ENCODE peak calls at places on chromosomes 3 and 15, in four cellular contexts. One of them, this sample, is unnamed.

GRCh38 chr3:53776494-53777101 is 69.6 kb downstream of the CHDH start:
- DNase-seq in GM12878: no peak
- DNase-seq in HepG2: no peak
- DNase-seq in K562: no peak
- DNase-seq in this sample: no peak

GRCh38 chr3:181725830-181726229 is 14.1 kb downstream of the SOX2 start:
- DNase-seq in GM12878: no peak
- DNase-seq in HepG2: no peak
- DNase-seq in K562: no peak
- DNase-seq in this sample: no peak

GRCh38 chr3:167740961-167741587 is 5.6 kb downstream of the SERPINI1 start:
- DNase-seq in K562: no peak
- DNase-seq in GM12878: no peak
- DNase-seq in HepG2: peak
- DNase-seq in this sample: peak

GRCh38 chr3:138935864-138936762 is 10.8 kb downstream of the FOXL2 start:
- DNase-seq in K562: peak
- DNase-seq in HepG2: peak
- DNase-seq in GM12878: no peak
- DNase-seq in this sample: peak

GRCh38 chr15:41631880-41632279 is 28.3 kb upstream of the MGA start:
- DNase-seq in K562: no peak
- DNase-seq in HepG2: no peak
- DNase-seq in GM12878: no peak
- DNase-seq in this sample: no peak

GRCh38 chr3:167691366-167691765 is 37.6 kb upstream of the WDR49 start:
- DNase-seq in HepG2: no peak
- DNase-seq in GM12878: peak
- DNase-seq in K562: no peak
- DNase-seq in this sample: no peak

GRCh38 chr3:53464424-53464823 is 30.0 kb upstream of the CACNA1D start:
- DNase-seq in HepG2: peak
- DNase-seq in GM12878: no peak
- DNase-seq in K562: no peak
- DNase-seq in this sample: no peak

GRCh38 chr3:170465935-170466334 is 47.3 kb downstream of the CLDN11 start:
- DNase-seq in GM12878: no peak
- DNase-seq in HepG2: no peak
- DNase-seq in K562: no peak
- DNase-seq in this sample: no peak

GRCh38 chr3:79846148-79846933 is 78.5 kb upstream of the ROBO1 start:
- DNase-seq in GM12878: no peak
- DNase-seq in K562: peak
- DNase-seq in HepG2: peak
- DNase-seq in this sample: peak

GRCh38 chr3:171420667-171421066 is 39.5 kb downstream of the TNIK start:
- DNase-seq in HepG2: no peak
- DNase-seq in K562: no peak
- DNase-seq in GM12878: no peak
- DNase-seq in this sample: no peak

GRCh38 chr3:143443851-143444331 is 324.3 kb downstream of the CHST2 start:
- DNase-seq in HepG2: no peak
- DNase-seq in K562: peak
- DNase-seq in GM12878: no peak
- DNase-seq in this sample: no peak

GRCh38 chr3:13274874-13275332 is 145.2 kb downstream of the NUP210 start:
- DNase-seq in K562: no peak
- DNase-seq in GM12878: no peak
- DNase-seq in HepG2: no peak
- DNase-seq in this sample: no peak

GRCh38 chr3:138381950-138382715 is 33.8 kb downstream of the MRAS start:
- DNase-seq in HepG2: peak
- DNase-seq in K562: no peak
- DNase-seq in GM12878: no peak
- DNase-seq in this sample: no peak

GRCh38 chr3:136547293-136547692 is 204.9 kb downstream of the STAG1 start:
- DNase-seq in HepG2: no peak
- DNase-seq in K562: no peak
- DNase-seq in GM12878: peak
- DNase-seq in this sample: no peak

GRCh38 chr3:136543385-136543784 is 208.8 kb downstream of the STAG1 start:
- DNase-seq in GM12878: no peak
- DNase-seq in K562: no peak
- DNase-seq in HepG2: no peak
- DNase-seq in this sample: no peak

GRCh38 chr3:136545664-136546266 is 206.4 kb downstream of the STAG1 start:
- DNase-seq in GM12878: no peak
- DNase-seq in HepG2: no peak
- DNase-seq in K562: no peak
- DNase-seq in this sample: no peak

GRCh38 chr3:136546718-136547117 is 205.5 kb downstream of the STAG1 start:
- DNase-seq in HepG2: no peak
- DNase-seq in GM12878: no peak
- DNase-seq in K562: peak
- DNase-seq in this sample: peak

DNA sequence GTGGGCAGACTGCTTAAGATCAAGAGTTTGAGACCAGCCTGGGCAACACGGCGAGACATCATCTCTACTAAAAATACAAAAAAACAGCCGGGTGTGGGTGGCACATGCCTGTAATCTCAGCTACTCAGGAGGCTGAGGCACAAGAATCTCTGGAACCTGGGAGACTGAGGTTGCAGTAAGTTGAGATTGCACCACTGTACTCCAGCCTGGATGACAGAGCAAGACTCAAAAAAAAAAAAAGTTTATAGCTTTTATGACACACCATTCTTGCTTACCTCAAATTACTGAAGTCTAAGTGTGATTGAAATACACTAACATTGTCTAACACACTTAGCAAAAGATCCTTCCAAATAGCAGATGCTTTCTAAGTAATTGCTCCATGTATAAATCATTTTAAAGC is 207.6 kb downstream of the STAG1 start:
- DNase-seq in GM12878: no peak
- DNase-seq in K562: no peak
- DNase-seq in HepG2: no peak
- DNase-seq in this sample: no peak
- TF ChIP-seq FOXK2 in GM12878: no peak
- TF ChIP-seq FOXK2 in K562: no peak
- TF ChIP-seq FOXK2 in HepG2: no peak
- TF ChIP-seq FOXK2 in this sample: no peak

DNA sequence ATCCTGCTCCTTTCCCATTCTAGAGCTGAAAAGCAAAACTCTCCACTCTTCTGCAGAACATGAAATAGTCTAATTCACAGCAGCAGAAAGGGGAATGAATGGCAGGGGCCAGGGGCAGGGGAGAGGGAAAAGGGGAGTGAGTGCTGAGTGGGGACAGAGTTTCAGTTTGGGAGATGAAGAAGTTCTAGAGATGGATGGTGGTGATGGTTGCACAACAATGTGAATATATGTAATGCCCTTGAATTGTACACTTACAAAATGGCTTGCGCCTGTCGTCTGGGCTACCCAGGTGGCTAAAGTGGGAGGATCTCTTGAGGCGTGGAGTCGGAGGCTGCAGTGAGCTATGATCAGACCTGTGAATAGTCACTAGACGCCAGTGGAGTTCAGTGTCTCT is 78.5 kb upstream of the MEF2A start:
- DNase-seq in HepG2: no peak
- DNase-seq in GM12878: no peak
- DNase-seq in K562: no peak
- DNase-seq in this sample: no peak
- TF ChIP-seq FOXM1 in HepG2: no peak
- TF ChIP-seq FOXM1 in GM12878: no peak
- TF ChIP-seq FOXM1 in K562: no peak
- TF ChIP-seq FOXM1 in this sample: no peak

GRCh38 chr15:90895571-90896117 is 7.5 kb upstream of the MAN2A2 start:
- DNase-seq in GM12878: no peak
- DNase-seq in HepG2: no peak
- DNase-seq in K562: peak
- DNase-seq in this sample: peak
- TF ChIP-seq FOXK2 in GM12878: no peak
- TF ChIP-seq FOXK2 in HepG2: no peak
- TF ChIP-seq FOXK2 in K562: no peak
- TF ChIP-seq FOXK2 in this sample: no peak

DNA sequence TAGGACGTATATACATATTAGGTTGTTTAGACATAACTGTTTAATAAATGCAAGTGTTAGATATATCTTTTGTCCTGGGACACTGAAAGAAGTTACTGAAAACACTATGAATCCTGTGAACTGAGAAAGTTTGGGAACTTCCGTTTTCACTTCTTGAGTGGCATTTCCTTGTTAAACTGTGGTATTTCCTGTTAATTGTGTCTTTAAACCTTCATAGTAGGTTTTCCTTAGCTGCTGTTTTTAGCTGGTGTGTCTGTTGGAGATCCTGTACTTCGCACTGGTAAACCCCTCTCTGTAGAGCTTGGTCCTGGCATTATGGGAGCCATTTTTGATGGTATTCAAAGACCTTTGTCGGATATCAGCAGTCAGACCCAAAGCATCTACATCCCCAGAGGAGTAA is 37.1 kb downstream of the ATP6V1A start:
- DNase-seq in K562: no peak
- DNase-seq in GM12878: no peak
- DNase-seq in HepG2: no peak
- DNase-seq in this sample: no peak
- TF ChIP-seq FOXM1 in K562: no peak
- TF ChIP-seq FOXM1 in GM12878: no peak
- TF ChIP-seq FOXM1 in HepG2: no peak
- TF ChIP-seq FOXM1 in this sample: no peak

GRCh38 chr15:67840747-67841634 is 1.1 kb upstream of the RNU6-1 start:
- DNase-seq in K562: peak
- DNase-seq in GM12878: no peak
- DNase-seq in HepG2: peak
- DNase-seq in this sample: no peak
- TF ChIP-seq FOXK2 in K562: no peak
- TF ChIP-seq FOXK2 in GM12878: no peak
- TF ChIP-seq FOXK2 in HepG2: no peak
- TF ChIP-seq FOXK2 in this sample: no peak

GRCh38 chr3:16502347-16502908 is 11.1 kb downstream of the RFTN1 start:
- DNase-seq in GM12878: no peak
- DNase-seq in K562: no peak
- DNase-seq in HepG2: no peak
- DNase-seq in this sample: no peak

GRCh38 chr3:16503191-16503776 is 10.2 kb downstream of the RFTN1 start:
- DNase-seq in HepG2: no peak
- DNase-seq in K562: no peak
- DNase-seq in GM12878: no peak
- DNase-seq in this sample: no peak

GRCh38 chr3:16500093-16500492 is 13.4 kb downstream of the RFTN1 start:
- DNase-seq in K562: no peak
- DNase-seq in GM12878: no peak
- DNase-seq in HepG2: no peak
- DNase-seq in this sample: no peak

GRCh38 chr3:16498130-16498890 is 15.2 kb downstream of the RFTN1 start:
- DNase-seq in K562: no peak
- DNase-seq in HepG2: no peak
- DNase-seq in GM12878: no peak
- DNase-seq in this sample: no peak

GRCh38 chr3:16500911-16501310 is 12.6 kb downstream of the RFTN1 start:
- DNase-seq in K562: no peak
- DNase-seq in GM12878: no peak
- DNase-seq in HepG2: no peak
- DNase-seq in this sample: no peak
- TF ChIP-seq FOXM1 in K562: no peak
- TF ChIP-seq FOXM1 in GM12878: no peak
- TF ChIP-seq FOXM1 in HepG2: no peak
- TF ChIP-seq FOXM1 in this sample: no peak

This sample was measured in HEK293T.